ENCODE peak calls at places on chromosomes 2 and 18, in four cellular contexts. N, U, B and D are unnamed samples.

GRCh38 chr2:54416166-54416798 is 39.8 kb upstream of the SPTBN1 start:
- DNase-seq in U (no peak), B (no peak), N (peak; percentile 56), D (no peak)

GRCh38 chr2:188695953-188696352 is 278.2 kb upstream of the COL3A1 start:
- DNase-seq in B (no peak), N (no peak), U (no peak), D (peak; percentile 71)

GRCh38 chr18:70181015-70181414 is 24.5 kb downstream of the RTTN start:
- DNase-seq in U (no peak), B (no peak), N (peak; percentile 69), D (peak; percentile 46)

GRCh38 chr18:11955299-11956029 is 25.8 kb upstream of the IMPA2 start:
- DNase-seq in N (peak; percentile 76), U (no peak), B (peak; percentile 57), D (peak; percentile 92)

GRCh38 chr2:122525341-122525740 is 769.9 kb downstream of the TSN start:
- DNase-seq in B (no peak), N (no peak), U (no peak), D (no peak)

GRCh38 chr18:56185126-56185525 is 453.3 kb downstream of the TXNL1 start:
- DNase-seq in N (no peak), B (peak; percentile 53), U (no peak), D (no peak)

GRCh38 chr2:189379287-189379630 is 62.0 kb upstream of the WDR75 start:
- DNase-seq in U (no peak), B (no peak), N (no peak), D (no peak)

GRCh38 chr2:69026026-69026425 is 13.0 kb downstream of the ANTXR1 start:
- DNase-seq in N (peak; percentile 78), U (no peak), B (no peak), D (peak; percentile 75)

GRCh38 chr2:230893881-230894781 is 29.4 kb downstream of the ITM2C start:
- DNase-seq in B (peak; percentile 60), U (no peak), N (no peak), D (no peak)

GRCh38 chr2:206799083-206799482 is 33.7 kb downstream of the FASTKD2 start:
- DNase-seq in B (no peak), N (no peak), U (no peak), D (peak; percentile 3)

GRCh38 chr2:66569321-66569851 is 134.5 kb downstream of the MEIS1 start:
- DNase-seq in B (no peak), N (no peak), U (peak; percentile 44), D (no peak)

GRCh38 chr2:10990561-10991111 is 78.9 kb downstream of the KCNF1 start:
- DNase-seq in B (no peak), U (no peak), N (no peak), D (no peak)

GRCh38 chr2:234702731-234703225 is 205.9 kb upstream of the ARL4C start:
- DNase-seq in B (no peak), U (no peak), N (peak; percentile 42), D (peak; percentile 43)

GRCh38 chr2:191318729-191319078 is 73.5 kb downstream of the MYO1B start:
- DNase-seq in B (no peak), N (peak; percentile 96), U (no peak), D (peak; percentile 84)

GRCh38 chr2:238289574-238289973 is 1.2 kb upstream of the PER2 start:
- DNase-seq in B (no peak), U (no peak), N (no peak), D (no peak)

GRCh38 chr2:168456526-168457176 is 579 bp downstream of the CERS6 start:
- DNase-seq in N (peak; percentile 40), B (peak; percentile 20), U (no peak), D (peak; percentile 48)

GRCh38 chr2:174108579-174108978 is 139.8 kb downstream of the OLA1 start:
- DNase-seq in U (no peak), B (peak; percentile 59), N (peak; percentile 70), D (no peak)

GRCh38 chr2:30072250-30072842 is 74.5 kb upstream of the YPEL5 start:
- DNase-seq in B (peak; percentile 62), N (peak; percentile 70), U (peak; percentile 4), D (peak; percentile 85)

GRCh38 chr18:46070683-46071614 is 1.1 kb downstream of the PSTPIP2 start:
- DNase-seq in N (no peak), U (no peak), B (no peak), D (no peak)

GRCh38 chr2:64617631-64618151 is 36.0 kb downstream of the SERTAD2 start:
- DNase-seq in N (no peak), B (no peak), U (no peak), D (no peak)

GRCh38 chr2:237154050-237154638 is 68.5 kb downstream of the COPS8 start:
- DNase-seq in B (no peak), U (no peak), N (peak; percentile 53), D (peak; percentile 68)

GRCh38 chr2:82834893-82835292 is 1624.2 kb downstream of the SUCLG1 start:
- DNase-seq in N (no peak), B (no peak), U (no peak), D (no peak)

GRCh38 chr2:121189011-121189410 is 96.0 kb downstream of the TFCP2L1 start:
- DNase-seq in U (no peak), N (no peak), B (no peak), D (peak; percentile 62)

GRCh38 chr2:133475610-133476009 is 92.7 kb downstream of the NCKAP5 start:
- DNase-seq in N (no peak), U (no peak), B (no peak), D (no peak)